ENCODE peak calls at places on chromosome 6, in seven cellular contexts. One of them, this sample, is unnamed.

GRCh38 chr6:73879894-73880293 is 183.9 kb downstream of the CD109 start:
- DNase-seq in spleen: no peak
- DNase-seq in sigmoid colon: no peak
- DNase-seq in endodermal cell: no peak
- DNase-seq in IMR-90: no peak
- DNase-seq in tibial artery: no peak
- DNase-seq in testis: no peak
- DNase-seq in this sample: no peak

GRCh38 chr6:11315743-11316437 is 83.4 kb upstream of the NEDD9 start:
- DNase-seq in spleen: no peak
- DNase-seq in IMR-90: peak; percentile 93
- DNase-seq in tibial artery: no peak
- DNase-seq in endodermal cell: no peak
- DNase-seq in sigmoid colon: no peak
- DNase-seq in testis: no peak
- DNase-seq in this sample: no peak

GRCh38 chr6:142878407-142878806 is 66.6 kb downstream of the HIVEP2 start:
- DNase-seq in spleen: no peak
- DNase-seq in IMR-90: no peak
- DNase-seq in endodermal cell: no peak
- DNase-seq in tibial artery: no peak
- DNase-seq in testis: no peak
- DNase-seq in sigmoid colon: no peak
- DNase-seq in this sample: no peak

GRCh38 chr6:72955666-72956065 is 269.6 kb downstream of the KHDC1L start:
- DNase-seq in sigmoid colon: no peak
- DNase-seq in tibial artery: no peak
- DNase-seq in IMR-90: no peak
- DNase-seq in endodermal cell: no peak
- DNase-seq in testis: no peak
- DNase-seq in spleen: no peak
- DNase-seq in this sample: no peak

GRCh38 chr6:106974999-106975698 is 620 bp upstream of the CD24 start:
- DNase-seq in tibial artery: peak; percentile 63
- DNase-seq in endodermal cell: peak; percentile 87
- DNase-seq in testis: peak; percentile 25
- DNase-seq in IMR-90: no peak
- DNase-seq in sigmoid colon: no peak
- DNase-seq in spleen: peak; percentile 92
- DNase-seq in this sample: no peak

GRCh38 chr6:7784706-7785105 is 58.8 kb downstream of the BMP6 start:
- DNase-seq in tibial artery: no peak
- DNase-seq in endodermal cell: no peak
- DNase-seq in testis: no peak
- DNase-seq in sigmoid colon: no peak
- DNase-seq in IMR-90: no peak
- DNase-seq in spleen: no peak
- DNase-seq in this sample: no peak

GRCh38 chr6:33716379-33716778 is 4.9 kb upstream of the UQCC2 start:
- DNase-seq in spleen: peak; percentile 23
- DNase-seq in IMR-90: no peak
- DNase-seq in testis: no peak
- DNase-seq in sigmoid colon: no peak
- DNase-seq in tibial artery: no peak
- DNase-seq in endodermal cell: peak; percentile 67
- DNase-seq in this sample: no peak

GRCh38 chr6:85747654-85748053 is 105.0 kb upstream of the SYNCRIP start:
- DNase-seq in IMR-90: peak; percentile 84
- DNase-seq in tibial artery: no peak
- DNase-seq in testis: no peak
- DNase-seq in endodermal cell: no peak
- DNase-seq in sigmoid colon: no peak
- DNase-seq in spleen: no peak
- DNase-seq in this sample: no peak

GRCh38 chr6:45420083-45420908 is 42.6 kb upstream of the SUPT3H start:
- DNase-seq in testis: no peak
- DNase-seq in spleen: peak; percentile 77
- DNase-seq in tibial artery: no peak
- DNase-seq in sigmoid colon: peak; percentile 62
- DNase-seq in endodermal cell: peak; percentile 57
- DNase-seq in IMR-90: peak; percentile 64
- DNase-seq in this sample: no peak

GRCh38 chr6:21751608-21752007 is 158.1 kb downstream of the SOX4 start:
- DNase-seq in testis: no peak
- DNase-seq in sigmoid colon: no peak
- DNase-seq in tibial artery: no peak
- DNase-seq in endodermal cell: no peak
- DNase-seq in spleen: no peak
- DNase-seq in IMR-90: no peak
- DNase-seq in this sample: no peak

GRCh38 chr6:123363912-123364311 is 272.8 kb downstream of the TRDN start:
- DNase-seq in sigmoid colon: no peak
- DNase-seq in IMR-90: no peak
- DNase-seq in spleen: no peak
- DNase-seq in testis: no peak
- DNase-seq in endodermal cell: no peak
- DNase-seq in tibial artery: no peak
- DNase-seq in this sample: no peak

GRCh38 chr6:52558266-52559000 is 18.4 kb downstream of the TRAM2 start:
- DNase-seq in testis: no peak
- DNase-seq in tibial artery: no peak
- DNase-seq in IMR-90: no peak
- DNase-seq in sigmoid colon: no peak
- DNase-seq in spleen: no peak
- DNase-seq in endodermal cell: no peak
- DNase-seq in this sample: no peak

GRCh38 chr6:52560462-52560861 is 16.4 kb downstream of the TRAM2 start:
- DNase-seq in spleen: no peak
- DNase-seq in IMR-90: no peak
- DNase-seq in testis: no peak
- DNase-seq in endodermal cell: no peak
- DNase-seq in sigmoid colon: no peak
- DNase-seq in tibial artery: no peak
- DNase-seq in this sample: no peak

GRCh38 chr6:52554684-52555280 is 22.1 kb downstream of the TRAM2 start:
- DNase-seq in testis: no peak
- DNase-seq in endodermal cell: no peak
- DNase-seq in tibial artery: peak; percentile 39
- DNase-seq in IMR-90: no peak
- DNase-seq in sigmoid colon: no peak
- DNase-seq in spleen: no peak
- DNase-seq in this sample: no peak

GRCh38 chr6:52555531-52556228 is 21.2 kb downstream of the TRAM2 start:
- DNase-seq in endodermal cell: no peak
- DNase-seq in sigmoid colon: no peak
- DNase-seq in IMR-90: peak; percentile 69
- DNase-seq in spleen: no peak
- DNase-seq in testis: no peak
- DNase-seq in tibial artery: no peak
- DNase-seq in this sample: no peak

DNA sequence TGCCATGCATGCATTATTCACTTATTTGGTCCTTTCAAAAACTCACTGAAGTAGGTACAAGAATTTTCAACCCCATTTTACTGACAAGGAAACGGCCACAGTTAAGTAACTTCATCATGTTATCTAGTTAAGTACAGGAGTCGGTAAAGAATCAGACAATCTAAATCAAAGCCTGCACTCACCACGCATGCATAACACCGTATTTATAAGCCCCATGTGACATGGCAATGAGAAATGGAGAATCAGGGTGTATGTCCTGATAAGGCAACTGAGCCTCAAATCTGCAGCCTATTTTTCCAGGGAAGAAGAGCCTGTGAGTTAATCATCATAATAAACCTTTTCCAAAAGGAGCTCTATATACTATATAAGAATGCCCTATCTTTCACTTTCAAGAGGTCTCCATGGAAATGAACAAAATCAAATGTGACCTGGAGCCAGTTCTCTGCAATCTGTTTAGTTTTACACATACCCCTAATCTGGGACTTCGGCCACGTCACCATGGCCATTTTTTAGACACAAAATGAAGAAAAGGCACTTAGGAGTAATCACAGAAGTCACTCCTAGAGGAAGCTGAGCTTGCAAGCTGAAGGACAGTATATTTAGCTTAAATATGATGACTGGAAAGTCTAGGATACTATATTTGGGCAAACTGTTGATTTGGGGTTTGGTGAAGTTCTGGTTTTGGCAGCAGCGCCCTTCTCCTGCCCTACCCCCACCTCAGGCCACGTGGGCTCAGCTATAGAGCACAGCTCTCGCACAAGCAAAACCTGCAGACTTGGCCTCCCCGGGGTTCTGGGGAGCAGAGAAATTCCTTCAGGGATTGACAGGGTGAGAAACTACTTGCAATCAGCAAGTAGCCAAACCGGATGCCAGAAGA is 19.2 kb downstream of the TRAM2 start:
- DNase-seq in sigmoid colon: no peak
- DNase-seq in testis: no peak
- DNase-seq in tibial artery: peak; percentile 59
- DNase-seq in endodermal cell: peak; percentile 88
- DNase-seq in IMR-90: peak; percentile 71
- DNase-seq in spleen: no peak
- DNase-seq in this sample: no peak
- H3K4me3 ChIP-seq in sigmoid colon: no peak overlapping the region
- H3K4me3 ChIP-seq in testis: no peak overlapping the region
- H3K4me3 ChIP-seq in tibial artery: no peak overlapping the region
- H3K4me3 ChIP-seq in endodermal cell: no peak overlapping the region
- H3K4me3 ChIP-seq in IMR-90: no peak overlapping the region
- H3K4me3 ChIP-seq in spleen: no peak overlapping the region
- H3K4me3 ChIP-seq in this sample: no peak overlapping the region

GRCh38 chr6:26028212-26028752 is 58.9 kb upstream of the HFE start:
- DNase-seq in sigmoid colon: no peak
- DNase-seq in endodermal cell: no peak
- DNase-seq in testis: no peak
- DNase-seq in IMR-90: no peak
- DNase-seq in spleen: no peak
- DNase-seq in tibial artery: no peak
- DNase-seq in this sample: no peak

GRCh38 chr6:26026833-26027490 is 60.3 kb upstream of the HFE start:
- DNase-seq in spleen: peak; percentile 95
- DNase-seq in endodermal cell: peak; percentile 97
- DNase-seq in tibial artery: peak; percentile 95
- DNase-seq in IMR-90: peak; percentile 92
- DNase-seq in testis: peak; percentile 96
- DNase-seq in sigmoid colon: peak; percentile 96
- DNase-seq in this sample: peak; percentile 93

GRCh38 chr6:26025894-26026832 is 61.1 kb upstream of the HFE start:
- DNase-seq in sigmoid colon: peak; percentile 99
- DNase-seq in endodermal cell: peak; percentile 98
- DNase-seq in spleen: peak; percentile 97
- DNase-seq in tibial artery: peak; percentile 99
- DNase-seq in IMR-90: peak; percentile 99
- DNase-seq in testis: peak; percentile 97
- DNase-seq in this sample: peak; percentile 98

GRCh38 chr6:26028753-26029569 is 58.3 kb upstream of the HFE start:
- DNase-seq in testis: no peak
- DNase-seq in sigmoid colon: no peak
- DNase-seq in spleen: no peak
- DNase-seq in endodermal cell: peak; percentile 83
- DNase-seq in tibial artery: no peak
- DNase-seq in IMR-90: peak; percentile 37
- DNase-seq in this sample: no peak

GRCh38 chr6:26027491-26028211 is 59.6 kb upstream of the HFE start:
- DNase-seq in tibial artery: no peak
- DNase-seq in testis: no peak
- DNase-seq in sigmoid colon: no peak
- DNase-seq in IMR-90: no peak
- DNase-seq in spleen: no peak
- DNase-seq in endodermal cell: no peak
- DNase-seq in this sample: no peak
- TF ChIP-seq CTCF in tibial artery: no peak
- TF ChIP-seq CTCF in testis: no peak
- TF ChIP-seq CTCF in sigmoid colon: no peak
- TF ChIP-seq CTCF in IMR-90: no peak
- TF ChIP-seq CTCF in spleen: no peak
- TF ChIP-seq CTCF in endodermal cell: no peak
- TF ChIP-seq CTCF in this sample: no peak

DNA sequence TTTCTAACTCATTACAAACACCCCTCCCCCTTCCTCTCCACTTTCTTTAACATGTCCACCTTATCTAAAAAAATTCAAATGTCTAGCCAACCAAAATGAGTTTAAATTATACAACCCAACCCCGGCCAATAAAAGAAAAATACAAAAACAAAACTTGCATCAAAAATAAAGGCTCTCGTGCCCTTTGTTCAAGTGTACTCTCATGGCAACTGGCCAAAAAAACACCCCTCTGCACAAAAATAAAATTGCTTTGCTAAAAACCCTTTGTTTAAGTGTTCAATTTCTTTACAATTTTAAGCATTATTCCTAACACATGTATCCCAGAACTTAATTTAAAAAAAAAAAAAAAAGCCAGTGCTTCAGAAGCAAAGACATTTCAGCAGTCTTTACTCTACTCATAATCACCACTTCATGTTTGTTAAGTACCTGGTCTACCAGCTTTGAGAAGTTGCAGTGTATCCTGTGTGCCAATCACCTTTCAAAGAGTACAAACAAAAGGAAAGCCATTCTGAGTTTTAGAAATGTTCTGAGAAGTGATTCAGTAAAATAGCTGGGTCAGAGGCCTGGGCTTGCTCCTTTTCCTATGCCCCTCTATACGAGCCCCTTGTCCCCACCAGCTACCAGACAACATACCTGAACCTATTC is 87.5 kb downstream of the MDN1 start:
- DNase-seq in IMR-90: no peak
- DNase-seq in spleen: no peak
- DNase-seq in tibial artery: no peak
- DNase-seq in endodermal cell: no peak
- DNase-seq in testis: no peak
- DNase-seq in sigmoid colon: no peak
- DNase-seq in this sample: no peak
- H3K36me3 ChIP-seq in IMR-90: peaks cover 27% of the 10 kb centered on the region
- H3K36me3 ChIP-seq in spleen: peaks cover 78% of the 10 kb centered on the region
- H3K36me3 ChIP-seq in tibial artery: peaks cover 76% of the 10 kb centered on the region
- H3K36me3 ChIP-seq in endodermal cell: peaks cover 95% of the 10 kb centered on the region
- H3K36me3 ChIP-seq in testis: no peaks in the 10 kb centered on the region
- H3K36me3 ChIP-seq in sigmoid colon: peaks cover 84% of the 10 kb centered on the region
- H3K36me3 ChIP-seq in this sample: peaks cover 38% of the 10 kb centered on the region

DNA sequence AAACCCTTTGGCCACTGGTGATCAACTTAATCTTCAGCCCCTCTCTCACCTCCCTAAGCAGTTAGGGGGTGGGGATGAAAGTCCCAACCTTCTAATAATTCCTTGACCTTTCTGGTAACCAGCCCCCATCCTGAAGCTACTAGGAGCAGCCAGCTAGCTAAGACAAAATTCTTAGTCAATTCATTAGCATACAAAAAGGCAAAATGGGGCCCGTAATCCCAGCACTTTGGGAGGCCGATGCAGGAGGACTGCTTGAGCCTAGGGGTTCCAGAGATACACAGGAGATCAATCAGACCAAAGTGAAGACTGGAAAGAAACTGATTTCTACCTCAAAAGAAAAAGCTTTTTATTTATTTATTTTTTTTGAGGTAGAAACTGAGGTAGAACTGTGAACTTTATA is 1.8 kb downstream of the ASCC3 start:
- DNase-seq in endodermal cell: no peak
- DNase-seq in IMR-90: no peak
- DNase-seq in spleen: no peak
- DNase-seq in tibial artery: no peak
- DNase-seq in sigmoid colon: no peak
- DNase-seq in testis: no peak
- DNase-seq in this sample: no peak
- H3K4me3 ChIP-seq in endodermal cell: peak overlapping the region; percentile 91
- H3K4me3 ChIP-seq in IMR-90: no peak overlapping the region
- H3K4me3 ChIP-seq in spleen: no peak overlapping the region
- H3K4me3 ChIP-seq in tibial artery: no peak overlapping the region
- H3K4me3 ChIP-seq in sigmoid colon: no peak overlapping the region
- H3K4me3 ChIP-seq in testis: no peak overlapping the region
- H3K4me3 ChIP-seq in this sample: no peak overlapping the region